ENCODE peak calls at places on chromosomes 4 and X, in eight cellular contexts. Z is thoracic aorta, F is tibial nerve, W is AG04450, C is left lung, U is NB4, V is fibroblast of the aortic adventitia, P is endodermal cell. R is an unnamed sample.

GRCh38 chr4:137267024-137267423 is 265.3 kb downstream of the PCDH18 start:
- DNase-seq in Z (no peak), W (no peak), U (no peak), C (no peak), V (peak; percentile 94), F (no peak), P (no peak), R (no peak)

GRCh38 chr4:39390603-39391002 is 16.1 kb upstream of the KLB start:
- DNase-seq in F (no peak), V (no peak), P (no peak), C (no peak), W (no peak), U (no peak), Z (no peak), R (no peak)

GRCh38 chr4:150078041-150078995 is at the start of gene DCLK2:
- DNase-seq in Z (peak; percentile 52), C (peak; percentile 82), U (peak; percentile 63), F (peak; percentile 24), W (peak; percentile 76), V (peak; percentile 92), P (peak; percentile 86), R (peak; percentile 94)

GRCh38 chr4:34108456-34108855 is 2135.9 kb downstream of the ARAP2 start:
- DNase-seq in C (no peak), U (peak; percentile 8), F (no peak), P (no peak), Z (no peak), W (no peak), V (peak; percentile 1), R (no peak)

GRCh38 chr4:68591204-68591603 is 15.1 kb upstream of the UGT2B17 start:
- DNase-seq in Z (no peak), C (no peak), W (no peak), V (no peak), U (no peak), P (no peak), F (no peak), R (no peak)

GRCh38 chr4:112908511-112908910 is 140.9 kb upstream of the ANK2 start:
- DNase-seq in C (no peak), Z (no peak), W (no peak), U (no peak), F (no peak), V (peak; percentile 16), P (peak; percentile 61), R (no peak)

GRCh38 chr4:21830272-21830671 is 118.3 kb downstream of the KCNIP4 start:
- DNase-seq in C (no peak), F (no peak), Z (no peak), U (no peak), W (no peak), P (no peak), V (no peak), R (no peak)

GRCh38 chrX:105618393-105619101 is 203.8 kb upstream of the NRK start:
- DNase-seq in W (no peak), V (no peak), F (no peak), U (no peak), P (no peak), C (no peak), Z (no peak), R (no peak)

GRCh38 chr4:144820706-144821105 is 174.8 kb downstream of the HHIP start:
- DNase-seq in U (no peak), Z (no peak), V (peak; percentile 72), C (no peak), W (no peak), F (no peak), P (no peak), R (no peak)

GRCh38 chr4:56246230-56246610 is 141.1 kb downstream of the AASDH start:
- DNase-seq in V (no peak), P (no peak), U (no peak), C (no peak), W (no peak), Z (no peak), F (no peak), R (no peak)

GRCh38 chr4:184096561-184097239 is 121.0 kb downstream of the ENPP6 start:
- DNase-seq in W (no peak), C (no peak), Z (no peak), P (no peak), V (peak; percentile 73), U (no peak), F (no peak), R (no peak)

GRCh38 chr4:6074723-6075122 is 56.5 kb upstream of the C4orf50 start:
- DNase-seq in U (no peak), W (no peak), V (no peak), C (no peak), F (no peak), P (no peak), Z (no peak), R (no peak)

GRCh38 chr4:2843909-2844584 is 403 bp downstream of the ADD1 start:
- DNase-seq in V (no peak), P (peak; percentile 78), Z (no peak), C (no peak), U (peak; percentile 60), W (no peak), F (no peak), R (no peak)

GRCh38 chr4:175306436-175306835 is 388.3 kb downstream of the ADAM29 start:
- DNase-seq in W (no peak), V (no peak), P (no peak), U (no peak), C (no peak), F (no peak), Z (no peak), R (no peak)

GRCh38 chrX:80423744-80424143 is 3.5 kb downstream of the TENT5D start:
- DNase-seq in V (no peak), Z (no peak), U (no peak), W (no peak), F (no peak), C (no peak), P (no peak), R (no peak)

GRCh38 chrX:13661735-13662536 is 9.0 kb downstream of the TCEANC start:
- DNase-seq in U (no peak), Z (no peak), C (no peak), W (no peak), V (no peak), P (no peak), F (no peak), R (no peak)
- H3K4me3 ChIP-seq in U (no peak overlapping the region), Z (peak overlapping the region; percentile 45), C (no peak overlapping the region), W (no peak overlapping the region), V (no peak overlapping the region), P (no peak overlapping the region), F (no peak overlapping the region), R (no peak overlapping the region)

GRCh38 chr4:10159671-10160070 is 43.1 kb upstream of the WDR1 start:
- DNase-seq in F (no peak), Z (no peak), U (no peak), V (no peak), P (no peak), W (no peak), C (no peak), R (no peak)

GRCh38 chr4:10161146-10161545 is 44.5 kb upstream of the WDR1 start:
- DNase-seq in C (no peak), U (no peak), P (no peak), V (peak; percentile 55), Z (no peak), F (no peak), W (no peak), R (no peak)

GRCh38 chr4:10161840-10162239 is 45.2 kb upstream of the WDR1 start:
- DNase-seq in W (no peak), Z (no peak), U (no peak), P (no peak), V (no peak), F (no peak), C (no peak), R (no peak)

GRCh38 chr4:10158355-10158942 is 41.9 kb upstream of the WDR1 start:
- DNase-seq in U (no peak), V (peak; percentile 28), Z (no peak), C (no peak), P (no peak), W (peak; percentile 10), F (no peak), R (peak; percentile 52)

DNA sequence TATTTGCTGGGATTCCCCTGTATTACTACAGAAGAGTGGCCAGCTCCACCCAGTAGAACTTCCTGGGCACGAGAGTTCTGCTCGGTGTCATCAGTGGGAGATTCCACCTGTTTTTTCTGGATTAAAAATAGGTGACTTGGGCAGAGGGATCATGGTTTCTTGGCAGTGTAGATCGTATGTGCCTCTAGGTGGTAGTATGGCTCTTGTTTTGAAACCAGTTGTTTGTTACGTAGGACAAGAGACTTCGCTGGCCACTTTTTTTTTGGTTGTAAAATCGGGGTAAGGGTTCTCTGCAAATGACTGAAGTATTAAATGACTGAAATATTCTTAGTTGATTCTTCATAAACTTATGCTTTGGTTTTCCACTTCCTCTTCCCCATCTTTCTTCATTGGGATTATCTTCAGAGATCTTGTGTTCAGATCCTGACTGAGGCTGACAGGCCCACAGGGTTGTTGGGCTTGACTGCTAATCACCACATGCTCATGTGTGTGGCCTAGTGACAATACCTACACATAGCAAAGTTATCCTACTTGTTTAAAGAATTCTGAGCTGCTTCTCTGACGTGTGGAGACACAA is 43.8 kb upstream of the WDR1 start:
- DNase-seq in F (no peak), P (peak; percentile 58), W (no peak), C (no peak), Z (no peak), U (peak; percentile 62), V (peak; percentile 72), R (no peak)
- TF ChIP-seq CTCF in F (no peak), P (peak; percentile 76), W (no peak), C (no peak), Z (no peak), U (peak; percentile 58), V (peak; percentile 46), R (no peak)

DNA sequence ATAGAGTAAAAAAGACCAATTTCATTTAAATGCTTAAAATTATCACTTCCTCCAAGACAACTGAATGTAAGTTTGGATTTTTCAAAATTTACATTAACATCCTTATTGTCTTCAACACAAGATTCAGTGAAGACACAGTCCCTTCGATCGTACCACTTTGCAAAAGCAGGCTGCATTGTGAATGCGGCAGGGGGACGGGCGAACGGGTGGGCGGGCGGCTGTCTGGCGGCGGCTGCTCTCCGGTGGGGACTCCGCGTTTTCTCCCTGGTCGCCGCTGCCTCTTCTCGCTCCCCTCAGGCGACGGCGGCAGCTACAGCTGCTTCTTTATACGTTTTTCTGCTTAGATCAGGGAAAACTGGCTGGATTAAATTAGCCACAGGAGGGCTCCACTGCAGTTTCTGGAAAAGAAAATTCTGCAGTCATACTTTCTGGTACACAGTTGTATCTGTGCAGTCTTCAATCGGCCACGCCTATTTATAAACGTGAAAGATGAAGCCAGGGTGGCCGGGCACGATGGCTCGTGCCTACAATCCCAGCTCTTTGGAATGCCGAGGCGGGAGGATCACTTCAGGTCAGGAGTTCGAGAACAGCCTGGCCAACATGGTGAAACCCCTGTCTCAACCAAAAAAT is 33.9 kb upstream of the HPF1 start:
- DNase-seq in C (no peak), V (peak; percentile 69), W (no peak), F (peak; percentile 40), U (peak; percentile 52), Z (no peak), P (peak; percentile 84), R (no peak)
- H3K4me3 ChIP-seq in C (no peak overlapping the region), V (peak overlapping the region; percentile 53), W (peak overlapping the region; percentile 48), F (peak overlapping the region; percentile 45), U (no peak overlapping the region), Z (peak overlapping the region; percentile 65), P (peak overlapping the region; percentile 71), R (no peak overlapping the region)

DNA sequence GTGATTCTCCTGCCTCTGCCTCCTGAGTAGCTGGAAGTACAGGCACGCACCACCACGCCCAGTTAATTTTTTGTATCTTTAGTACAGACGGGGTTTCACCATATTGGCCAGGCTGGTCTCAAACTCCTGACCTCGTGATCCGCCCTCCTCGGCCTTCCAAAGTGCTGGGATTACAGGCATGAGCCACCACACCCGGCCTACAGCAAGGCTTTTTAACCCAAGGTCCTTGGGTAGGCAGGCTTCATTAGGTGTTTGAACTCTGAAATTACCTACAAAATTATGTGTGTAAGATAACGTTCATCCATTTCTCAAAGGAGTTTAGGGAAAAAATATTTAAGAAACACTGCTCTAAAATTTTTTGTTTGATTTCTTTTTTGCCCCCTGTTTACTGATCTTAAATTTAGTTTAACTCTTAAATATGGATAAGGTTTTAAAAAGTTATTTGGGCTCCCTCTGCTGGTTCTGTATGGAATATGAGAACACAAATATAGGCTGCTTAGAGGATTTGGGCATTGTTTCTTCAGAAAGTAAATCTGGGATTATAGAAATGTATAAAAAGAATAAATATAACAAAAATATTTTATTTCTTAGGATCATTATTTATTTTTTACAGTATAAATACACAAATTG is 92.8 kb downstream of the CBR4 start:
- DNase-seq in F (peak; percentile 57), U (peak; percentile 47), W (no peak), C (no peak), P (no peak), V (peak; percentile 83), Z (no peak), R (no peak)
- TF ChIP-seq CTCF in F (peak; percentile 50), U (peak; percentile 18), W (peak; percentile 58), C (peak; percentile 40), P (peak; percentile 85), V (peak; percentile 60), Z (peak; percentile 54), R (no peak)

R was measured in lower leg skin.